ENCODE peak calls at places on chromosomes 16 and 17, in four cellular contexts. Q is CD8-positive, alpha-beta memory T cell; X is brain microvascular endothelial cell; R is spleen. P is an unnamed sample. For H3K27me3, the result is how much of the 10 kb centered on the place peaks cover.

GRCh38 chr17:6555331-6556120 is 829 bp downstream of the PITPNM3 start:
- DNase-seq in X (no peak), Q (no peak), R (no peak), P (no peak)

GRCh38 chr17:51046527-51047384 is 73.9 kb downstream of the SPAG9 start:
- DNase-seq in Q (no peak), R (no peak), X (peak), P (no peak)

GRCh38 chr17:43759836-43760235 is 1.2 kb upstream of the SOST start:
- DNase-seq in R (no peak), Q (no peak), X (no peak), P (no peak)

GRCh38 chr17:50192116-50192872 is 9.1 kb downstream of the COL1A1 start:
- DNase-seq in Q (no peak), X (no peak), R (no peak), P (no peak)

GRCh38 chr17:80738406-80738805 is 193.8 kb downstream of the RPTOR start:
- DNase-seq in Q (no peak), R (no peak), X (no peak), P (no peak)

GRCh38 chr17:43016216-43016615 is 6.0 kb downstream of the VAT1 start:
- DNase-seq in X (no peak), Q (no peak), R (no peak), P (no peak)

GRCh38 chr17:81885869-81886548 is 5.4 kb downstream of the ALYREF start:
- DNase-seq in X (no peak), Q (no peak), R (no peak), P (no peak)

GRCh38 chr17:37726248-37726647 is 18.6 kb downstream of the HNF1B start:
- DNase-seq in X (no peak), Q (no peak), R (no peak), P (no peak)

GRCh38 chr16:68902376-68903345 is 59.3 kb downstream of the TANGO6 start:
- DNase-seq in R (no peak), X (peak), Q (no peak), P (peak)

GRCh38 chr17:32882734-32883133 is 5.8 kb upstream of the MYO1D start:
- DNase-seq in Q (no peak), X (no peak), R (no peak), P (no peak)

GRCh38 chr17:73690581-73691135 is 46.4 kb upstream of the SDK2 start:
- DNase-seq in Q (no peak), X (no peak), R (no peak), P (no peak)

GRCh38 chr17:48016112-48016511 is 21.5 kb downstream of the COPZ2 start:
- DNase-seq in X (peak), Q (no peak), R (no peak), P (no peak)

GRCh38 chr17:77036841-77037381 is 103.9 kb upstream of the SEC14L1 start:
- DNase-seq in Q (no peak), R (no peak), X (no peak), P (no peak)

GRCh38 chr17:41098476-41098875 is 534 bp upstream of the KRTAP4-8 start:
- DNase-seq in R (no peak), X (peak), Q (no peak), P (no peak)

GRCh38 chr16:85151603-85152413 is 39.5 kb upstream of the CIBAR2 start:
- DNase-seq in Q (no peak), X (peak), R (no peak), P (peak)

GRCh38 chr17:82531431-82531881 is 11.9 kb downstream of the FOXK2 start:
- DNase-seq in Q (no peak), R (no peak), X (peak), P (no peak)

GRCh38 chr17:17691468-17692263 is 10.4 kb downstream of the RAI1 start:
- DNase-seq in X (no peak), Q (no peak), R (no peak), P (peak)

GRCh38 chr16:89423709-89424260 is 66.6 kb downstream of the ANKRD11 start:
- DNase-seq in R (no peak), Q (no peak), X (no peak), P (no peak)

GRCh38 chr17:39194089-39194984 is 3.1 kb downstream of the CACNB1 start:
- DNase-seq in Q (no peak), R (no peak), X (peak), P (no peak)

GRCh38 chr17:5591966-5592365 is 7.7 kb upstream of the NLRP1 start:
- DNase-seq in Q (no peak), X (no peak), R (no peak), P (no peak)

GRCh38 chr16:11076259-11077018 is 132.1 kb downstream of the CLEC16A start:
- DNase-seq in Q (no peak), R (no peak), X (no peak), P (peak)

GRCh38 chr16:83830091-83830768 is 22.5 kb downstream of the HSBP1 start:
- DNase-seq in R (no peak), Q (no peak), X (no peak), P (no peak)

GRCh38 chr17:16939606-16940115 is 32.3 kb downstream of the TNFRSF13B start:
- DNase-seq in R (peak), X (no peak), Q (no peak), P (no peak)

GRCh38 chr16:56481468-56482112 is 30.2 kb downstream of the OGFOD1 start:
- DNase-seq in Q (no peak), X (peak), R (no peak), P (no peak)

GRCh38 chr16:83147244-83147643 is 520.5 kb downstream of the CDH13 start:
- DNase-seq in X (peak), Q (no peak), R (no peak), P (no peak)

GRCh38 chr16:8936421-8936820 is 27.3 kb downstream of the USP7 start:
- DNase-seq in X (peak), R (peak), Q (peak), P (no peak)

GRCh38 chr17:76575570-76575969 is 10.1 kb downstream of the ST6GALNAC2 start:
- DNase-seq in Q (no peak), R (no peak), X (no peak), P (no peak)

GRCh38 chr16:1051446-1051845 is 21.1 kb upstream of the SSTR5 start:
- DNase-seq in X (no peak), Q (no peak), R (no peak), P (no peak)

DNA sequence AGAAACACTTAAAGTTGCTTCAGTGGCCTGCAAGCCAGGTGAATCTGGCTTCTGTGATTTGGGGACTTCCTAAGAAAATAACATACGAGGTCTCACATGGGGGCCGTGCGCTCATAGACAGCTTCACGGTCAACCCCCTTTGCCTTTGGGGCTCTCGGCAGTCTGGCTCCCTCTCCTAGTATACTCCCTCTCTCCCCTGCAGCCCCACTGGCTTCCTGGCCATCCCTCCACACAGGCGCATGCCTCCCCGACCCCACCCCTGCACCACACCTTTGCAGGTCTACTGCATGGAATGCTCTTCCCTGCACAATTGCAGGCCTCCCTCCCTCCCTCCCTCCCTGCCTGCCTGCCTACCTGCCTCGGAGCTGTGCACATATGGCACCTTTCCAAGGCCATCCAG is 127.7 kb downstream of the RBFOX3 start:
- DNase-seq in Q (no peak), X (no peak), R (no peak), P (no peak)
- H3K27me3 ChIP-seq in Q (under half), X (under half), R (half or more), P (under half)

DNA sequence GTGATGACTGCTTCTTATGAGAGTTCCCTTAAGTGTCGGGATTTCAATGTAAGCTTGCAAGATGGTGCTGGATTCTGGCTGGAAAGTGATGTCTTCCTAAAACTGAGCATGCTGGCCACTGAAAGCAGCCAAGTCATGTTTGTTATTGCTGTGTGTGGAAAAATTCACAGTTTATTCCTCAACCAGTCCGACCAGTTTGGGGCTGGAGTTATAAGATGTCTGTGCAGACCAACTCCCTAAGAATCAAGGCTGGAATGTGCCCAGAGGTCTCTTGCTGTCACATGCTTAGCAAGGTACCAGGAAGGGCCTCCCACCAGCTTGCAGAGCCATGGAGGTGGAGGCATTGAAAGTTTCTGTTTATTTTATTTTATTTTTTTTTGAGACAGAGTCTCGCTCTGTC is 37.1 kb upstream of the GAN start:
- DNase-seq in Q (no peak), X (no peak), R (no peak), P (no peak)
- H3K4me3 ChIP-seq in Q (no peak), X (no peak), R (no peak), P (no peak)

DNA sequence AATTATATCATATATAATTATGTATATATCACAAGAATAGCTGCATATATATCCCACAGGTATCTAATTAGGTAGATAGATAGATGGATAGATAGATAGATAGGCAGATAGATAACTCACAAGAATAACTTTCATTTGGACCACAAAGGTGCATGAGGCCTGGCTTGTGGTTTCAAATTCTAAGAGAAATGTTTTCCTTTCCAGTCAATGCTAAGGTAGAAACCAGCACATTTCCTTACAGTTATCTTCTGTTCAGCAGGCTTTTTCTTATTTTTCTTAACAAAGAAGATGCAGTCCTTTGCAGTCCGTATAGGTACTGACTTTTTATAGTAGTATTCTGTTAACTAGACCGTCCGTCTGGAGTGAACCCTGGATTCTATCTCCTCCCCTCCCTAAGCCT is 152.9 kb upstream of the ANKFN1 start:
- DNase-seq in R (no peak), Q (no peak), X (no peak), P (no peak)
- H3K27me3 ChIP-seq in R (under half), Q (under half), X (under half), P (under half)

GRCh38 chr17:9971991-9972390 is 66.9 kb upstream of the RCVRN start:
- DNase-seq in Q (no peak), R (peak), X (no peak), P (no peak)

GRCh38 chr17:9969301-9969935 is 64.3 kb upstream of the RCVRN start:
- DNase-seq in X (no peak), R (peak), Q (no peak), P (no peak)

GRCh38 chr17:9973689-9974459 is 68.8 kb upstream of the RCVRN start:
- DNase-seq in X (no peak), Q (no peak), R (no peak), P (no peak)

GRCh38 chr17:9974460-9975381 is 69.7 kb upstream of the RCVRN start:
- DNase-seq in Q (no peak), X (no peak), R (no peak), P (no peak)

GRCh38 chr17:9968881-9969280 is 63.8 kb upstream of the RCVRN start:
- DNase-seq in Q (no peak), R (peak), X (no peak), P (no peak)
- H3K4me3 ChIP-seq in Q (no peak), R (no peak), X (no peak), P (no peak)

GRCh38 chr17:55266051-55266957 is 1.5 kb downstream of the HLF start:
- DNase-seq in R (peak), Q (peak), X (no peak), P (peak)
- H3K27me3 ChIP-seq in R (under half), Q (under half), X (under half), P (under half)

DNA sequence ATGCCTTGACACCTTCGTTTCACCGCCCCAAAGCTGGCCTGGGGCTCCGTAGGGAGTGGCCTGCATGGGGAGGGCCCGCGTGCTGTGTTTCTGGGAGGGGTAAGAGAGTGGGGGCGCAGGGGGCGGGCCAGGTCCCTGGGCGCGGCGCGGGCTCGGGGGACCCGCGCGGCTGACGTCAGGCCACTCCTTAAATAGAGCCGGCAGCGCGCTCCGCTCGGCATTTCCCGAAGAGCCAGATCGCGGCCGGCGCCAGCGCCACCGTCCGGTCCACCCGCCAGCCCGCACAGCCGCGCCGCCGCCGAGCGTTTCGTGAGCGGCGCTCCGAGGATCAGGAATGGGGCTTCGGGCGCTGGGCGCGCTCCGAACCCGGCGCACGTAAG is at the start of gene HS3ST2:
- DNase-seq in R (no peak), X (no peak), Q (no peak), P (peak)
- H3K4me3 ChIP-seq in R (peak), X (no peak), Q (no peak), P (no peak)

DNA sequence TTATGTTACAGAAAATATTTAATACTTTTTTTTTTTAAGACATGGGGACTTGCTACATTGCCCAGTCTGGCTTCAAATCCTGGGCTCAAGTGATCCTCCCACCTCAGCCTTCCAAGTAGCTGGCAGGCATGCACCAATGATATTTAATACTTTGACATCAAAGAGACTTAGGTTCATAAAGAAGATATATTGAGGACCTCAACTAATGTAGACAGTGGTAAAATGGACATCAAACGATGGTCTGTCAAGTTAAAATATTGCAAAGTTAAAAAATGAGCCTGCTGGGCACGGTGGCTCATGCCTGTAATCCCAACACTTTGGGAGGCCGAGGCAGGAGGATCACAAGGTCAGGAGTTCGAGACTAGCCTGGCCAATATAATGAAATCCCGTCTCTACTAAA is 8.7 kb downstream of the TEFM start:
- DNase-seq in R (no peak), X (no peak), Q (no peak), P (no peak)
- H3K27me3 ChIP-seq in R (under half), X (under half), Q (under half), P (under half)

DNA sequence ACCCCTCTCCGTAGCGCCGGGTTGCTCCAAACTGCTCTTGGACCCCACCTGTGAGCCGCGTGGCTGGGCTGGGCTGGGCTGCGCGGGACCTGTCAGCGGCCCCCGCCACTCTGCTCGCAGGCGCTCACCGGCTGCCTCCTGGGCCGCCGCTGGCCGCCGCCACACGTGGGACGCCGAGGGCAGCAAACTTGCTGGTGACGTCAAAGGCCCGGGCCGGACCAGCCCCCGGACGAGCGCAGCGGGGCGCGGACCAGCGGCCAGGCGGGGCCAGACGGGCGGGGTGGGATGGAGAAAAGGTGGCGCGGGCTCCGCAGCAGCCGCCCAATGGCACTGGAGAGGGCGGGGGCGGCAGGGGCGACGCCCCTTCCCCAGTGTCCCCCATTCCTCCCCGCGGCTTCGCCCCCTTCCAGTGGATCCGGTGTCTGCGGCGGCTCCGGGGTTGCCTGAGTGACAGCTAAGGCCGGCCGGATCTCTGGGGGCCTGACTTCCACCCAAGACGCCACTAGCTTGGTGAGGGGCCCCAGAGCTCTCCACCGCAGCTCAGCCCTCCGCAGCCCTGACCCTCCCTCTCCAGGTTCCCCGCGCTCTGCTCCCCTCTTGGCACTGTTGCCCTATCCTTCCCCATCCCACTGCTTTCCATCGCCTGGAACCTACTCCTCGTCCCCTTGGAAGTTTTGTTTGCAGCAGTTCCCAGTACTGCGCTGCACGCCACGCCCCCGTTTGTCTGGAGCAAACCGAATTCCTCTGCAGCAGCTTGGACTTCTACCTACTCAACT is at the start of gene HS3ST3A1:
- DNase-seq in X (peak), R (peak), Q (no peak), P (no peak)
- H3K4me3 ChIP-seq in X (peak), R (peak), Q (no peak), P (no peak)

P was measured in GM06990.